ENCODE peak calls at places on chromosomes 4 and X, in nine cellular contexts. N, D, A, I, P, L, G, C and B are unnamed samples.

GRCh38 chr4:10135252-10135651 is 18.7 kb upstream of the WDR1 start:
- DNase-seq in N (no peak), D (no peak), A (no peak), I (no peak), P (no peak), L (no peak), G (no peak), C (no peak), B (no peak)

GRCh38 chr4:17884511-17884910 is 73.7 kb downstream of the NCAPG start:
- DNase-seq in N (no peak), D (no peak), A (no peak), I (no peak), P (no peak), L (no peak), G (no peak), C (no peak), B (no peak)

GRCh38 chr4:118351851-118352827 is 664 bp downstream of the PRSS12 start:
- DNase-seq in N (peak), D (no peak), A (no peak), I (no peak), P (peak), L (peak), G (no peak), C (peak), B (peak)

GRCh38 chr4:37767546-37767945 is 58.9 kb upstream of the PGM2 start:
- DNase-seq in N (no peak), D (no peak), A (peak), I (no peak), P (peak), L (no peak), G (no peak), C (peak), B (no peak)

GRCh38 chr4:143207555-143207954 is 22.8 kb downstream of the USP38 start:
- DNase-seq in N (no peak), D (peak), A (no peak), I (no peak), P (peak), L (no peak), G (no peak), C (peak), B (no peak)

GRCh38 chr4:138199568-138200235 is 42.4 kb downstream of the SLC7A11 start:
- DNase-seq in N (no peak), D (no peak), A (no peak), I (no peak), P (no peak), L (no peak), G (no peak), C (no peak), B (no peak)

GRCh38 chr4:2059726-2060577 is 825 bp downstream of the NAT8L start:
- DNase-seq in N (no peak), D (peak), A (peak), I (no peak), P (no peak), L (no peak), G (no peak), C (peak), B (no peak)

GRCh38 chr4:127856485-127857447 is 23.9 kb upstream of the PLK4 start:
- DNase-seq in N (peak), D (no peak), A (no peak), I (no peak), P (peak), L (no peak), G (no peak), C (peak), B (peak)

GRCh38 chr4:82903737-82904136 is 3.2 kb downstream of the THAP9 start:
- DNase-seq in N (no peak), D (no peak), A (no peak), I (no peak), P (no peak), L (no peak), G (no peak), C (no peak), B (no peak)

GRCh38 chrX:26511621-26512363 is 295.8 kb downstream of the MAGEB5 start:
- DNase-seq in N (no peak), D (no peak), A (no peak), I (no peak), P (no peak), L (no peak), G (no peak), C (no peak), B (no peak)

GRCh38 chr4:172096771-172097170 is 283.6 kb downstream of the GALNTL6 start:
- DNase-seq in N (no peak), D (no peak), A (no peak), I (no peak), P (no peak), L (no peak), G (no peak), C (no peak), B (no peak)

GRCh38 chr4:38318737-38319455 is 345.1 kb upstream of the KLF3 start:
- DNase-seq in N (peak), D (peak), A (peak), I (peak), P (peak), L (peak), G (peak), C (peak), B (peak)

GRCh38 chr4:14364953-14365533 is 637.2 kb upstream of the CPEB2 start:
- DNase-seq in N (no peak), D (no peak), A (no peak), I (no peak), P (no peak), L (no peak), G (no peak), C (no peak), B (no peak)

GRCh38 chrX:21932277-21932996 is 8.1 kb upstream of the SMS start:
- DNase-seq in N (no peak), D (no peak), A (no peak), I (no peak), P (peak), L (no peak), G (no peak), C (peak), B (no peak)

GRCh38 chrX:78712381-78712780 is 35.1 kb upstream of the LPAR4 start:
- DNase-seq in N (no peak), D (no peak), A (no peak), I (no peak), P (no peak), L (no peak), G (no peak), C (no peak), B (no peak)

GRCh38 chr4:41155194-41155830 is 59.0 kb downstream of the APBB2 start:
- DNase-seq in N (no peak), D (no peak), A (no peak), I (no peak), P (peak), L (no peak), G (no peak), C (peak), B (no peak)

GRCh38 chr4:134663742-134664141 is 462.2 kb upstream of the PABPC4L start:
- DNase-seq in N (no peak), D (no peak), A (no peak), I (no peak), P (no peak), L (no peak), G (no peak), C (no peak), B (no peak)

GRCh38 chr4:112557676-112558411 is 41.9 kb upstream of the NEUROG2 start:
- DNase-seq in N (no peak), D (no peak), A (no peak), I (no peak), P (no peak), L (no peak), G (no peak), C (no peak), B (no peak)

GRCh38 chrX:80876877-80877276 is 67.2 kb upstream of the BRWD3 start:
- DNase-seq in N (peak), D (no peak), A (no peak), I (no peak), P (peak), L (no peak), G (no peak), C (peak), B (peak)

GRCh38 chr4:56698329-56698728 is 17.2 kb upstream of the HOPX start:
- DNase-seq in N (no peak), D (no peak), A (no peak), I (no peak), P (peak), L (no peak), G (no peak), C (peak), B (no peak)

GRCh38 chrX:153631931-153632611 is 14.9 kb upstream of the DUSP9 start:
- DNase-seq in N (no peak), D (no peak), A (no peak), I (no peak), P (no peak), L (no peak), G (no peak), C (no peak), B (no peak)

GRCh38 chr4:17934286-17934685 is 87.3 kb downstream of the LCORL start:
- DNase-seq in N (no peak), D (no peak), A (no peak), I (no peak), P (peak), L (no peak), G (no peak), C (peak), B (no peak)

GRCh38 chrX:124406294-124407013 is 60.1 kb downstream of the SH2D1A start:
- DNase-seq in N (peak), D (peak), A (peak), I (peak), P (peak), L (peak), G (peak), C (peak), B (peak)

GRCh38 chrX:19899234-19899788 is 11.9 kb upstream of the SH3KBP1 start:
- DNase-seq in N (no peak), D (no peak), A (no peak), I (no peak), P (peak), L (no peak), G (no peak), C (no peak), B (no peak)

GRCh38 chrX:16643160-16643559 is 6.8 kb upstream of the S100G start:
- DNase-seq in N (no peak), D (no peak), A (no peak), I (no peak), P (no peak), L (no peak), G (no peak), C (peak), B (no peak)

GRCh38 chrX:56728752-56729151 is 291 bp upstream of the NBDY start:
- DNase-seq in N (no peak), D (no peak), A (no peak), I (no peak), P (peak), L (no peak), G (no peak), C (peak), B (no peak)

GRCh38 chr4:884259-884658 is 47.9 kb downstream of the GAK start:
- DNase-seq in N (no peak), D (no peak), A (no peak), I (no peak), P (no peak), L (no peak), G (no peak), C (no peak), B (no peak)

GRCh38 chr4:3342182-3342854 is 49.5 kb downstream of the RGS12 start:
- DNase-seq in N (no peak), D (no peak), A (no peak), I (no peak), P (peak), L (no peak), G (no peak), C (peak), B (no peak)

GRCh38 chr4:604131-604530 is 21.2 kb upstream of the PDE6B start:
- DNase-seq in N (peak), D (no peak), A (no peak), I (no peak), P (no peak), L (no peak), G (no peak), C (no peak), B (no peak)

GRCh38 chr4:43846111-43846587 is 602.5 kb downstream of the KCTD8 start:
- DNase-seq in N (no peak), D (no peak), A (no peak), I (no peak), P (no peak), L (no peak), G (no peak), C (no peak), B (no peak)

GRCh38 chr4:7389719-7390118 is 45.0 kb downstream of the PSAPL1 start:
- DNase-seq in N (no peak), D (no peak), A (no peak), I (no peak), P (no peak), L (no peak), G (no peak), C (no peak), B (no peak)

GRCh38 chr4:92303621-92304027 is at the start of gene GRID2:
- DNase-seq in N (peak), D (no peak), A (peak), I (no peak), P (peak), L (peak), G (no peak), C (no peak), B (no peak)

GRCh38 chrX:11111038-11111851 is at the start of gene HCCS:
- DNase-seq in N (peak), D (peak), A (peak), I (peak), P (peak), L (peak), G (peak), C (peak), B (peak)
- TF ChIP-seq CTCF in N (no peak), D (peak), A (no peak), I (no peak), P (no peak), L (no peak), G (no peak), C (no peak), B (no peak)

DNA sequence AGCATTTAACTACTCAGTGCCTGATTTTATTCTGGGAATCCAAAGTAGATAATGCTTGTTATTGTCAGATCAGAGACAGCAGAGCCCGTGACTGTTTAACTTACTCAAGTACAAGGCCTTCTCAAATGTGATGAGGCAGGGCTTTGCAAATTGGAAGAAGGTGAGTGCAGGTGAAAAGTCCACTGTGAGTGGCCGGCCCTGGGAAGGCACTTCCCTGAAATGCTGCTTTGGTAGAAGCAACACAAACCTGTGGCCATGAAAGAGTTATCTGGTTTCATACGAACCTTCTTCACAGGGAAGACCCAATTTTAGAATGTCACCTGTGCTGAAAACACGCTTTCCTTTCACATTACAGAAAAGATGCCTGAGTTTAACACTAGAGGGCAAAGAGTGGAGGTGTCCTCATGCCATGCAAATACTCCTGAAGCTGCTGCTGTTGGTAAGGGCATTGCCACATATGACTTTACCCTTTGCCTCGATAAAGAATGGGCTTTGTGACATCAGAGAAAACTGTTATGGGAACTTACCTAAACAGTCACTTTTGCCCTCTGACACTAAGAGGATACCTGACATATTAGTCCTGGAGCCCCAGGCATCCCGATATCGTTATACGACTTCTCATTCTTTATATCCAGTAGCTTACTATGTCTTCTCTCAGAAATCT is 8.0 kb downstream of the PPARGC1A start:
- DNase-seq in N (no peak), D (no peak), A (no peak), I (no peak), P (no peak), L (no peak), G (no peak), C (no peak), B (no peak)
- TF ChIP-seq CTCF in N (no peak), D (no peak), A (no peak), I (no peak), P (no peak), L (no peak), G (no peak), C (peak), B (no peak)

DNA sequence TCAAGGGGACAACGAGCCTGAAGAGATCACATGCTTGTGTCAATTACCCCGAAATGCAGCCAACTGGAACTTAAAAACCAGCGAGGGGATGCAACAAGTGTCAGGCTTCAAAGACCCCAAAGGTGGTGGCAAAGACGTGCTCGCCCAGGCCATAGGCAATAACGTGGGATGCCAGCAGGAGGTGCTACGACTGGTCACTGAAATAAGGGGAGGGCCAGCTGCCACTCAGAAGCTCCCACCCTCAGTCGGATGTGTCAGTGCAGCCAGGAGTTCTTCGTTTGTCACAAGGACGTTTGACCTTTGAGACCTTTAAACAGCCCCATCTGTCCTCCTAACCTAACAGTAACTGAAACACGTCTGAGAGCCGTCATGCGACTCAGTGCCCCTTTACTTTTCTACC is 556.8 kb upstream of the PCDH10 start:
- DNase-seq in N (no peak), D (no peak), A (no peak), I (no peak), P (no peak), L (no peak), G (no peak), C (no peak), B (no peak)
- TF ChIP-seq CTCF in N (no peak), D (no peak), A (no peak), I (no peak), P (no peak), L (no peak), G (no peak), C (no peak), B (no peak)

DNA sequence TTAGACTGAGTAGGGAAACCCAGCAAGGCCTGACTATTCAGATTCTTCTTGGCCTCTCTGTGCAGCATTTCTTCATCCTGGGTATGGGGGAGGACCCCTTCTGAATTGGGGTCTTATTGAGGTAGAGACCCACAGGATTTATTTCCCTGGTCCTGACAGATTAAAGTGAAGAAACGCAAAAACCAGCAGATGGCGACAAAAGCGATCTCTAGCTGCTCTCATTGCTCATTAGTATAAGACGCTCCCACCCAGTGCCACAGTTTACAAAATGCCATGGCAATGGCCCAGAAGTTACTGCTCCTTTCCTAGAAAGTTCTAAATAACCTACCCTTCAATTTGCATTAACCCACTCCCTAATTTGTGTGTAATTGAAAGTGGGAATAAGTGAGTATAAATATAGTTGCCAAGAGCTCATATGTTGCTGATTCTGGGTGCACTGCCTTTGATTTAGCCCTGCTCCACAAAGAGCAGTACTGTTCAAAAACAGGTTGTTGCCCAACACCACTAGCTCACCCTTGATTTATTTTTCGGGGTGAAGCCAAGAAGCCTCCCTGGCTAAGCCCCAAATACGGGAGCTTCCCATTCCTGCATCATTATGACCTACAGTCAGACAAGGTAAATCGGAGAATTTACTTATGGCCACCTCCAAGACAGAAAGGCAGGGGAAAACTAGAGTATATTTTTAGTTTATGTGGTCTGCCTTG is 3.7 kb upstream of the BEX4 start:
- DNase-seq in N (peak), D (no peak), A (no peak), I (no peak), P (peak), L (peak), G (peak), C (peak), B (peak)
- TF ChIP-seq CTCF in N (peak), D (peak), A (peak), I (no peak), P (peak), L (no peak), G (peak), C (peak), B (peak)

GRCh38 chr4:28073860-28074555 is 1213.4 kb downstream of the STIM2 start:
- DNase-seq in N (no peak), D (no peak), A (no peak), I (no peak), P (no peak), L (no peak), G (no peak), C (no peak), B (no peak)
- TF ChIP-seq CTCF in N (no peak), D (no peak), A (no peak), I (no peak), P (peak), L (peak), G (no peak), C (peak), B (no peak)

GRCh38 chrX:2609431-2610238 is 81.5 kb upstream of the CD99 start:
- DNase-seq in N (peak), D (no peak), A (no peak), I (no peak), P (peak), L (no peak), G (no peak), C (peak), B (no peak)
- TF ChIP-seq CTCF in N (no peak), D (peak), A (no peak), I (peak), P (no peak), L (no peak), G (no peak), C (no peak), B (peak)